ENCODE peak calls at places on chromosomes 12 and 14, in eight cellular contexts. C is heart left ventricle, V is HL-60, I is mammary epithelial cell, K is tibial artery, Y is PC-3, O is left ventricle myocardium inferior, D is ovary. R is an unnamed sample.
A peak's percentile ranks its signal among the peaks of the same experiment; 100 is the strongest.

GRCh38 chr12:14366211-14366762 is 805 bp downstream of the ATF7IP start:
- DNase-seq in K (no peak), C (no peak), Y (peak; percentile 29), D (no peak), V (no peak), I (no peak), O (no peak), R (no peak)

GRCh38 chr12:104539063-104539462 is 82.3 kb downstream of the CHST11 start:
- DNase-seq in I (no peak), Y (no peak), K (no peak), V (no peak), D (no peak), O (no peak), C (no peak), R (no peak)

GRCh38 chr14:71320734-71321555 is 413.7 kb downstream of the PCNX1 start:
- DNase-seq in V (no peak), D (peak; percentile 63), O (peak; percentile 57), Y (peak; percentile 54), C (peak; percentile 70), I (peak; percentile 71), K (peak; percentile 40), R (peak; percentile 37)

GRCh38 chr12:41932470-41932991 is 212.1 kb downstream of the GXYLT1 start:
- DNase-seq in C (peak; percentile 82), Y (peak; percentile 10), O (peak; percentile 82), K (peak; percentile 62), D (peak; percentile 52), I (no peak), V (no peak), R (no peak)

GRCh38 chr14:24920265-24921080 is 129.5 kb downstream of the STXBP6 start:
- DNase-seq in C (no peak), I (no peak), V (no peak), Y (no peak), O (no peak), K (no peak), D (no peak), R (no peak)

GRCh38 chr12:65279387-65280112 is 1.1 kb downstream of the MSRB3 start:
- DNase-seq in C (no peak), D (no peak), K (no peak), V (no peak), Y (no peak), O (no peak), I (no peak), R (no peak)

GRCh38 chr14:33564774-33565630 is 385.9 kb downstream of the EGLN3 start:
- DNase-seq in Y (peak; percentile 82), C (no peak), O (no peak), K (no peak), D (no peak), V (no peak), I (peak; percentile 81), R (peak; percentile 85)

GRCh38 chr12:21690704-21691368 is 33.2 kb upstream of the LDHB start:
- DNase-seq in V (no peak), Y (no peak), I (no peak), K (no peak), O (no peak), C (no peak), D (no peak), R (no peak)

GRCh38 chr14:58824106-58824505 is 186.3 kb downstream of the DACT1 start:
- DNase-seq in C (no peak), O (no peak), I (peak; percentile 77), Y (no peak), V (no peak), K (no peak), D (no peak), R (no peak)

GRCh38 chr12:109542014-109542413 is 31.3 kb downstream of the MMAB start:
- DNase-seq in D (no peak), O (no peak), I (peak; percentile 58), V (no peak), K (no peak), C (no peak), Y (peak; percentile 55), R (peak; percentile 64)

GRCh38 chr12:128387811-128388422 is 120.9 kb downstream of the TMEM132C start:
- DNase-seq in K (no peak), Y (peak; percentile 65), O (no peak), I (no peak), C (no peak), V (no peak), D (peak; percentile 50), R (no peak)

GRCh38 chr12:112252184-112252583 is 126.8 kb downstream of the TRAFD1 start:
- DNase-seq in K (no peak), V (no peak), D (no peak), O (no peak), C (no peak), Y (peak; percentile 58), I (peak; percentile 22), R (peak; percentile 25)

GRCh38 chr12:10756194-10756593 is 33.1 kb upstream of the YBX3 start:
- DNase-seq in Y (no peak), O (no peak), K (no peak), V (no peak), C (no peak), I (no peak), D (no peak), R (no peak)

GRCh38 chr12:11725616-11726015 is 76.1 kb downstream of the ETV6 start:
- DNase-seq in V (no peak), C (no peak), K (no peak), Y (no peak), O (no peak), I (no peak), D (no peak), R (no peak)

GRCh38 chr14:59278111-59278510 is 89.6 kb downstream of the DAAM1 start:
- DNase-seq in Y (peak; percentile 100), O (no peak), V (no peak), K (no peak), C (no peak), D (no peak), I (peak; percentile 87), R (peak; percentile 90)

GRCh38 chr12:15001733-15002471 is 29.1 kb downstream of the PDE6H start:
- DNase-seq in V (no peak), D (peak; percentile 56), K (peak; percentile 57), I (no peak), C (no peak), Y (no peak), O (peak; percentile 39), R (peak; percentile 5)

GRCh38 chr12:112294793-112295192 is 87.4 kb downstream of the HECTD4 start:
- DNase-seq in Y (peak; percentile 40), K (no peak), I (no peak), D (no peak), C (no peak), V (no peak), O (no peak), R (peak; percentile 27)

GRCh38 chr14:105411017-105411941 is 8.3 kb upstream of the MTA1 start:
- DNase-seq in C (no peak), V (no peak), D (no peak), K (no peak), I (peak; percentile 42), O (peak; percentile 38), Y (peak; percentile 63), R (no peak)

DNA sequence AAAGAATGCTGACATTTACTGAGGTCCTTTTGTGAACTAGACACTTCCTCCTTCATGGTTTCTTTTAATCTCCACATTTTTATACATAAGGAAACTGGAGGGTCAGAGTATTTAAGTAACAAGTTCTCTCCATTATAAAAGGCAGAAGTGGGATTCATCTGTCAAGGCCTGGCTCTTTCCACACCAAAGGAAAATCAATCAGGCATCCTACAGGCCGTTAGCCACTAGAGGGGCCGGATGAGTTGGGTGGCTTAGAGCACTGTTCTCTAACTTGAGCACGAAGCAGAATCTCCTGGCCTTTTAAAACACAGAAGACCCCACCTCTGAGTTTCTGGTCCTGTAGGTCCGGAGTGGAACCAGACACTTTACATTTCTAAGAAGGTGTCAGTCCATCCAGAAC is 36.8 kb upstream of the NINJ2 start:
- DNase-seq in I (no peak), C (no peak), K (no peak), O (no peak), D (no peak), V (no peak), Y (no peak), R (no peak)
- TF ChIP-seq CTCF in I (no peak), C (no peak), K (no peak), O (no peak), D (no peak), V (no peak), Y (no peak), R (no peak)

GRCh38 chr12:130086248-130086647 is 76.0 kb upstream of the FZD10 start:
- DNase-seq in O (no peak), D (no peak), K (no peak), Y (no peak), V (no peak), C (no peak), I (no peak), R (no peak)
- H3K27me3 ChIP-seq in O (peaks cover 73% of the 10 kb centered on the region), D (no peaks in the 10 kb centered on the region), K (no peaks in the 10 kb centered on the region), Y (peaks cover 12% of the 10 kb centered on the region), V (no peaks in the 10 kb centered on the region), C (no peaks in the 10 kb centered on the region), I (no peaks in the 10 kb centered on the region), R (no peaks in the 10 kb centered on the region)

DNA sequence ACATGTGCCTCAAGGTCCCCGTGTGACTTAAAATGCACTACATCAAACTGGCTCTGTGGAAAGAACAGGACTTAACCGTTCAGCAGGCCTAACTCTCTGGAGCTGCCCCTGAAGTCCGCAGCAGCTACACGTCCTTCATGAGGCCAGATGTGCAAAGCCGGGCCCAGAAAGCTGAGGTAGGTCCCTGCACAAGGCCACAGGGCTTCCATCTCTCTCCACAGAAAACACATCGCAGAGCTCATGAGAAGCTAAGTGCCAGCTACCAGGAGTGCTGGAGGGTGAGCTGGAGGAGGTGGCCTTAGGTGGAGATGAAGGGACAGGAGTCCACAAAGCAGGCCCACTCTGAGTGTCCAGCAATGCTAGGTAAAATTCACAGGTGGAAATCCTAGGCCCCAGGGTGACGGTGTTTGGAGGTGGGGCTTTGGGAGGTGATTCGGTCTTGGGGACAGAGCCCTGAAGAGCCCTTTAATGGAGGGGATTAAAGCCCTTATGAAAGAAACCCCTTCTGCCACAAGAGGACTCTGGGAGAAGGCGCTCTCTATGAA is 52.4 kb downstream of the VCPKMT start:
- DNase-seq in Y (no peak), C (no peak), K (no peak), V (no peak), D (no peak), I (no peak), O (no peak), R (no peak)
- H3K27ac ChIP-seq in Y (peak overlapping the region; percentile 96), C (no peak overlapping the region), K (no peak overlapping the region), V (no peak overlapping the region), D (no peak overlapping the region), I (no peak overlapping the region), O (no peak overlapping the region), R (no peak overlapping the region)

GRCh38 chr12:49050507-49051372 is 9.9 kb downstream of the KMT2D start:
- DNase-seq in Y (no peak), C (no peak), V (no peak), I (no peak), O (no peak), K (no peak), D (no peak), R (no peak)

GRCh38 chr12:49051777-49052438 is 8.7 kb downstream of the KMT2D start:
- DNase-seq in Y (no peak), D (no peak), K (no peak), O (no peak), V (no peak), I (no peak), C (no peak), R (no peak)

GRCh38 chr12:49054096-49054495 is 6.5 kb downstream of the KMT2D start:
- DNase-seq in C (no peak), Y (no peak), D (no peak), I (no peak), O (no peak), V (no peak), K (no peak), R (no peak)

GRCh38 chr12:49051373-49051764 is 9.2 kb downstream of the KMT2D start:
- DNase-seq in C (no peak), Y (no peak), V (no peak), K (no peak), O (no peak), D (no peak), I (no peak), R (no peak)

GRCh38 chr12:49052451-49053208 is 8.0 kb downstream of the KMT2D start:
- DNase-seq in D (no peak), I (no peak), C (no peak), O (no peak), V (no peak), K (no peak), Y (no peak), R (no peak)
- TF ChIP-seq CTCF in D (no peak), I (no peak), C (no peak), O (no peak), V (no peak), K (no peak), Y (no peak), R (no peak)